ENCODE peak calls at places on chromosome 3, in seven cellular contexts. Q, J, H, Y, R, X and W are unnamed samples.

GRCh38 chr3:58333206-58334012 is 717 bp downstream of the PXK start:
- DNase-seq in Q (peak; percentile 55), J (peak; percentile 73), H (no peak), Y (peak; percentile 8), R (no peak), X (peak; percentile 29), W (no peak)

GRCh38 chr3:75101329-75102147 is 487.1 kb upstream of the CNTN3 start:
- DNase-seq in Q (peak; percentile 85), J (no peak), H (no peak), Y (no peak), R (no peak), X (no peak), W (no peak)

GRCh38 chr3:101414121-101414520 is 93.7 kb upstream of the IMPG2 start:
- DNase-seq in Q (no peak), J (no peak), H (no peak), Y (no peak), R (no peak), X (no peak), W (no peak)

GRCh38 chr3:17038900-17039545 is 154.3 kb downstream of the PLCL2 start:
- DNase-seq in Q (no peak), J (no peak), H (no peak), Y (no peak), R (no peak), X (no peak), W (no peak)

GRCh38 chr3:38327335-38328009 is 19.1 kb upstream of the XYLB start:
- DNase-seq in Q (no peak), J (no peak), H (no peak), Y (no peak), R (no peak), X (no peak), W (no peak)

GRCh38 chr3:104628185-104628789 is 738.4 kb upstream of the ALCAM start:
- DNase-seq in Q (peak; percentile 68), J (no peak), H (no peak), Y (no peak), R (no peak), X (no peak), W (no peak)

GRCh38 chr3:146203761-146204160 is 42.8 kb upstream of the PLOD2 start:
- DNase-seq in Q (no peak), J (no peak), H (no peak), Y (no peak), R (no peak), X (no peak), W (no peak)

GRCh38 chr3:32510075-32510724 is 7.5 kb upstream of the CMTM6 start:
- DNase-seq in Q (peak; percentile 77), J (peak; percentile 63), H (no peak), Y (peak; percentile 27), R (peak; percentile 34), X (peak; percentile 63), W (peak; percentile 64)

GRCh38 chr3:171944109-171945016 is 95.0 kb upstream of the FNDC3B start:
- DNase-seq in Q (peak; percentile 48), J (peak; percentile 68), H (no peak), Y (no peak), R (no peak), X (peak; percentile 18), W (no peak)

GRCh38 chr3:171251842-171252241 is 208.4 kb downstream of the TNIK start:
- DNase-seq in Q (no peak), J (no peak), H (no peak), Y (no peak), R (no peak), X (no peak), W (no peak)

GRCh38 chr3:45491344-45491743 is 103.0 kb downstream of the LARS2 start:
- DNase-seq in Q (no peak), J (no peak), H (no peak), Y (no peak), R (no peak), X (no peak), W (no peak)

GRCh38 chr3:53161820-53162671 is 1.0 kb downstream of the PRKCD start:
- DNase-seq in Q (peak; percentile 76), J (peak; percentile 51), H (no peak), Y (no peak), R (peak; percentile 44), X (peak; percentile 21), W (peak; percentile 26)

GRCh38 chr3:66442254-66443249 is 58.3 kb downstream of the LRIG1 start:
- DNase-seq in Q (peak; percentile 45), J (peak; percentile 48), H (no peak), Y (peak; percentile 81), R (peak; percentile 79), X (peak; percentile 88), W (no peak)

GRCh38 chr3:66441124-66441523 is 59.7 kb downstream of the LRIG1 start:
- DNase-seq in Q (no peak), J (no peak), H (no peak), Y (no peak), R (no peak), X (no peak), W (no peak)

GRCh38 chr3:66441692-66442091 is 59.1 kb downstream of the LRIG1 start:
- DNase-seq in Q (no peak), J (no peak), H (no peak), Y (no peak), R (no peak), X (no peak), W (no peak)

GRCh38 chr3:66444146-66444644 is 56.6 kb downstream of the LRIG1 start:
- DNase-seq in Q (no peak), J (no peak), H (no peak), Y (no peak), R (no peak), X (no peak), W (no peak)

DNA sequence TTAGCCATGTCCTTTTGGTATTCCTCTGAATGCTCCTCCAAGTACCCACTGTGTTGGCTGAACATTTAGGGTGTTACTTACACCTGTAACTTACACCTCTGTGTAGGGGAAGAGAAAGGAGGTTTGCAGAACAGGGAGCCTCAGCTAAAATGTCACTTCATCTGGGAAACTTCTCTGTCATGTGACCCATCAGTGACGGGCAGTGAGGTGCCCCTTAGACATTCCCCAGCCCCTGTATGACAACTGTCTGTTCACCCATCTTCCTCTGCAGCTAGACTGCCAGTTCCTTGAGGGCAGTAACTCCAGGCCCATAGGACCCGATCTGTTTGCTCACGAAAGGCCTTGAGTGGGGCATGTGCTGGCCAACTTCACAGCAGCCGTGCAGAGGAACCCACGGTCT is 57.4 kb downstream of the LRIG1 start:
- DNase-seq in Q (no peak), J (no peak), H (no peak), Y (no peak), R (no peak), X (no peak), W (no peak)
- H3K27ac ChIP-seq in Q (peak overlapping the region; percentile 13), J (no peak overlapping the region), H (peak overlapping the region; percentile 72), Y (peak overlapping the region; percentile 84), R (peak overlapping the region; percentile 85), X (peak overlapping the region; percentile 76), W (no peak overlapping the region)

GRCh38 chr3:3260870-3261269 is 81.4 kb upstream of the CRBN start:
- DNase-seq in Q (no peak), J (no peak), H (no peak), Y (no peak), R (no peak), X (no peak), W (no peak)

GRCh38 chr3:3258281-3258680 is 78.8 kb upstream of the CRBN start:
- DNase-seq in Q (no peak), J (no peak), H (no peak), Y (no peak), R (no peak), X (no peak), W (no peak)

GRCh38 chr3:3264796-3265195 is 85.3 kb upstream of the CRBN start:
- DNase-seq in Q (no peak), J (no peak), H (no peak), Y (no peak), R (no peak), X (no peak), W (no peak)

GRCh38 chr3:3259181-3259580 is 79.7 kb upstream of the CRBN start:
- DNase-seq in Q (no peak), J (no peak), H (no peak), Y (no peak), R (no peak), X (no peak), W (no peak)
- H3K4me1 ChIP-seq in Q (no peaks in the 10 kb centered on the region), J (no peaks in the 10 kb centered on the region), H (no peaks in the 10 kb centered on the region), Y (no peaks in the 10 kb centered on the region), R (no peaks in the 10 kb centered on the region), X (no peaks in the 10 kb centered on the region), W (no peaks in the 10 kb centered on the region)

GRCh38 chr3:9808345-9809037 is 1.6 kb upstream of the TTLL3 start:
- DNase-seq in Q (peak; percentile 77), J (no peak), H (no peak), Y (no peak), R (no peak), X (no peak), W (peak; percentile 68)
- TF ChIP-seq CTCF in Q (peak; percentile 52), J (no peak), H (no peak), Y (no peak), R (no peak), X (no peak), W (peak; percentile 23)

DNA sequence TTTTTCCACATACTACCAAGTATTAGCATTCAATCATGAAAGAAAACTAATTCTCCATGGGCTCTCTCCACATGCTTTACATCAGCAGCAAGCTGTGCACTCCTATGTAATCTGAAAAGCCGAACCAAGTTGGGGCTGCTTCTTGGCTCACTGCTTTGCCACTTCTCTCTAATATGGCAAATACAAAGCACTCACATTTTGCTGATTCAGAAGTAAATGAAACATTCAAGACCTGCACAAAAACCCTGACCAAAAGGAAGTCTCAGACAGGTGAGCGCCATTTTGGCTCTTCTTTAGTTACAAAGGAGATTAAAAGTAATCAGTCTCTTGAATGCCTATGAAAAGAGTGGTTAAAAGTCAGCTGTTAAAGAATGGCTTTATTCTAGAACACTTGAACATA is 915.2 kb downstream of the FHIT start:
- DNase-seq in Q (no peak), J (no peak), H (no peak), Y (no peak), R (no peak), X (no peak), W (no peak)
- H3K27ac ChIP-seq in Q (no peak overlapping the region), J (no peak overlapping the region), H (no peak overlapping the region), Y (no peak overlapping the region), R (no peak overlapping the region), X (no peak overlapping the region), W (no peak overlapping the region)

GRCh38 chr3:11555211-11555782 is 88.4 kb downstream of the VGLL4 start:
- DNase-seq in Q (no peak), J (no peak), H (no peak), Y (no peak), R (peak; percentile 9), X (no peak), W (no peak)

GRCh38 chr3:11556234-11556633 is 87.5 kb downstream of the VGLL4 start:
- DNase-seq in Q (no peak), J (peak; percentile 61), H (no peak), Y (peak; percentile 2), R (peak; percentile 19), X (no peak), W (no peak)

GRCh38 chr3:11556851-11557644 is 86.7 kb downstream of the VGLL4 start:
- DNase-seq in Q (no peak), J (no peak), H (no peak), Y (peak; percentile 67), R (peak; percentile 62), X (peak; percentile 90), W (no peak)

GRCh38 chr3:11554666-11555065 is 89.0 kb downstream of the VGLL4 start:
- DNase-seq in Q (no peak), J (no peak), H (no peak), Y (no peak), R (peak; percentile 5), X (no peak), W (no peak)

DNA sequence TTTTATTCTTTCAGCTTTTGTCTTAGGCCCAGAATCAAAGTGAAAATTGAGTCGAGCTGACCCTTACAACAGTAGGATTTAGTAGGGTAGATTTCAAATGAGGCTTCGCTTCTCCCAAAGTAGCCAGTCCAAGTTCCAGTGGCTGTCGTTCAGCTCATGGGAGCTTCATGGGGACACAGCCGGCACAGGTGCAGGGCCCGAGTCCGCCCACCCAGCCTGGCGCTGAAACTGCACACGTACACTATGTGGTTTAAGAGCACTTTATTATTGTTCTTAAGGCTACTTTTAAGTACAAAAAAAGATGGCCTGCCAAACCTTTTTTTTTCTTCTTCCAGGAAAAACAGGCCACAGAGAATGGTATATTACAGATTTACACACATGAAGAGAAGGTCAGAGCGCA is 87.9 kb downstream of the VGLL4 start:
- DNase-seq in Q (no peak), J (peak; percentile 38), H (no peak), Y (peak; percentile 2), R (peak; percentile 10), X (no peak), W (no peak)
- H3K4me1 ChIP-seq in Q (peaks cover 1% of the 10 kb centered on the region), J (peaks cover 64% of the 10 kb centered on the region), H (peaks cover 87% of the 10 kb centered on the region), Y (peaks cover 68% of the 10 kb centered on the region), R (peaks cover 82% of the 10 kb centered on the region), X (peaks cover 12% of the 10 kb centered on the region), W (no peaks in the 10 kb centered on the region)